ENCODE peak calls at places on chromosomes 2 and 18, in four cellular contexts. T is A549, K is K562, Q is GM12878. X is an unnamed sample.

GRCh38 chr18:30985753-30986152 is 56.8 kb downstream of the DSC3 start:
- DNase-seq in T (no peak), Q (no peak), K (no peak), X (no peak)

GRCh38 chr18:2547477-2548087 is 23.7 kb downstream of the METTL4 start:
- DNase-seq in T (peak), Q (peak), K (peak), X (peak)

GRCh38 chr2:230849633-230850357 is 14.9 kb upstream of the ITM2C start:
- DNase-seq in Q (no peak), T (peak), K (peak), X (no peak)

GRCh38 chr2:126673215-126673614 is 17.3 kb downstream of the GYPC start:
- DNase-seq in Q (no peak), K (no peak), T (no peak), X (no peak)

GRCh38 chr2:228469721-228470120 is 288.2 kb upstream of the SPHKAP start:
- DNase-seq in T (no peak), K (no peak), Q (no peak), X (no peak)

GRCh38 chr2:165016772-165017411 is 61.6 kb upstream of the SLC38A11 start:
- DNase-seq in Q (no peak), T (peak), K (no peak), X (peak)

GRCh38 chr2:6213056-6213780 is 521.0 kb downstream of the SOX11 start:
- DNase-seq in T (no peak), Q (no peak), K (no peak), X (no peak)

GRCh38 chr2:56185582-56186046 is 1.8 kb downstream of the CCDC85A start:
- DNase-seq in Q (no peak), T (peak), K (no peak), X (no peak)

GRCh38 chr2:21676676-21677075 is 552.9 kb downstream of the TDRD15 start:
- DNase-seq in K (no peak), T (no peak), Q (no peak), X (peak)

GRCh38 chr2:102439065-102439695 is 16.2 kb downstream of the IL18RAP start:
- DNase-seq in Q (no peak), K (no peak), T (peak), X (peak)

DNA sequence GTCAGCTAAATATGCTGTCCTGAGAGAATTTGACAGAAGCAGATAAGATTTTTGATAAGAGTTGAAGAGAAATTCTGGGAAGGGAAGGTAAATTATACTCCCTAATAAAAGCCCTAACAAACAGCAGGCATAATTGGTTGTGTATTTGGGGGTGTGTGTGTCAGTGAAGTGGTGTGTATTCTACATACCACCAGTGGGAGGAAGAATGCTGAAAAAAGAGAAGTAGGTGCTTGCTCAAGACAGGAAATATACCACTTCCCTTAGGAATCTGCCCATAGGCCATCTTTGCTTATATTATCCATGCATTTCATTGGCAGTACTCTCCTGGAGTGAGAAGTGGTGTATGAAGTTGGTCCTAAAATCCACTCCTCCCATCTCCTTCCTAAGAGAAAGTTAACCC is 76.2 kb downstream of the FMNL2 start:
- DNase-seq in T (no peak), Q (no peak), K (no peak), X (peak)
- TF ChIP-seq ELK1 in T (no peak), Q (no peak), K (no peak), X (no peak)

GRCh38 chr18:48810805-48811204 is 140.0 kb downstream of the SMAD7 start:
- DNase-seq in T (no peak), Q (no peak), K (no peak), X (peak)

GRCh38 chr18:48805826-48806535 is 144.8 kb downstream of the SMAD7 start:
- DNase-seq in Q (no peak), T (no peak), K (no peak), X (no peak)

GRCh38 chr18:48806551-48807261 is 144.1 kb downstream of the SMAD7 start:
- DNase-seq in Q (no peak), K (peak), T (no peak), X (no peak)

GRCh38 chr18:48809365-48809764 is 141.4 kb downstream of the SMAD7 start:
- DNase-seq in K (no peak), T (no peak), Q (no peak), X (no peak)

GRCh38 chr18:48808476-48808875 is 142.3 kb downstream of the SMAD7 start:
- DNase-seq in T (no peak), Q (no peak), K (no peak), X (no peak)
- TF ChIP-seq ELK1 in T (no peak), Q (no peak), K (no peak), X (no peak)

DNA sequence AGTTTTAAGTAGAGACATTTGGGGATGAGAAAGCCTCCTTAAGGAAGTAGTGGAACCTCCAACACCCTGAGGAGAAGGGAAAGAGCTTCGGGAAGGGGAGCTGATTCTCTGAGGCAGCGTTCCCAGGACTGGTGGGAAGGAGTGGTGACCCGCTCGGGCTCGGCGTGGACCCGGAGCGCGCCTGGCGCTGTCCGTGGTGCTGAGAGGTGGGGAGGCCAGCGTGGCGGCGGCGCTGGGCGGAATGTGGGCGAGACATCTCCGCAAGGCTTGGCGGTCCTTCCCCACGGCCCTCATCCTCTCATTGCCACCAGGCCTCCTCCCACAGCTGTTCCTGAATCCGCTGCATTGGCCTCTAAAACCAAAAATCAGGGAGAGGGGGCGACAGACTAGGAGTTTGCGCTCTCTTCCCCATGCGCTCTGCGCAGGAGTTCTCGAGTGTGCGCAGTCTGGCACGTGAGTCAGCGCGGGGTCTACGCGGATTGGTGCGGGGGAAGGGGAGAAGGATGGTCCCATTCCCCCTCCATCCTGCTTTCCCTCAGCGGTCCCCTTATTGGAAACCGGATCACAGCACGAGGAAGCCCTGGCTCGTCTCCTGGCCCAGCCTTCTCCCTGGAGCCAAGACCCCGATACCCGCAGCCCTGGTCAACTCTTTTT is 857 bp downstream of the RESP18 start:
- DNase-seq in Q (no peak), T (no peak), K (peak), X (peak)
- TF ChIP-seq ELK1 in Q (no peak), T (no peak), K (no peak), X (no peak)

GRCh38 chr2:28401411-28401810 is 8.8 kb downstream of the FOSL2 start:
- DNase-seq in Q (no peak), K (no peak), T (no peak), X (no peak)
- TF ChIP-seq ELK1 in Q (no peak), K (no peak), T (no peak), X (no peak)

DNA sequence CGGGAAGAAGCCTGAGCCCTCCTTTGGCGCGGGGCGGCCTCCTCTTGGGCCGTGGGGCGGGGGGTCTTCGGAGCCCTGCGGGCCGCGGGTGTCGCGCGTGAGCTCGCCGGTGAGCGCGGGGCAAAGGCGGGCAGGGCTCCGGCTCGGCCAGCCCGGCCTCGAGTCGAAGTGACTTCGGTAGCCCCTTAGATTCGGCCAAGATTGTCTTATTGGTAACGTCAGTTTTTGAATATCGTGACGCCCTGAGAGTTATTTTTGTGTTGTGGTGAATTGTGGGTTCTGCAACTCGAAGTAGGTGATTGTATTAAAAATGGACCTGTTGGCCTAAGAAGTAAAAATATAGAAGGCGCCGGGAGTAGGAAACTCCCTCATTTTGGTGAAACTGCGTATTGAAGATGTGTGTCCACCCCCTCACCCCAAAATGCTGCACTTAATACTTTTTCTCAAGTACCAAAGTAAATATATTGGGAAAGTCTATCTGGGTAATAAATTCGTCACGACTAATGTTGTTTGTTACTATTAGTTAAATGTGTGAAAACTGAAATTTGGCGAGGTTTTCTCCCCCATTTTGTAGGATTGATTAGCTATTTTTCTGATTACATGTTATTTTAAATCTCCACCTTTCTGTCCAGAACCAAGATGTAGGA is 746 bp downstream of the MARCHF7 start:
- DNase-seq in K (no peak), Q (no peak), T (peak), X (no peak)
- TF ChIP-seq ELK1 in K (no peak), Q (no peak), T (no peak), X (no peak)

DNA sequence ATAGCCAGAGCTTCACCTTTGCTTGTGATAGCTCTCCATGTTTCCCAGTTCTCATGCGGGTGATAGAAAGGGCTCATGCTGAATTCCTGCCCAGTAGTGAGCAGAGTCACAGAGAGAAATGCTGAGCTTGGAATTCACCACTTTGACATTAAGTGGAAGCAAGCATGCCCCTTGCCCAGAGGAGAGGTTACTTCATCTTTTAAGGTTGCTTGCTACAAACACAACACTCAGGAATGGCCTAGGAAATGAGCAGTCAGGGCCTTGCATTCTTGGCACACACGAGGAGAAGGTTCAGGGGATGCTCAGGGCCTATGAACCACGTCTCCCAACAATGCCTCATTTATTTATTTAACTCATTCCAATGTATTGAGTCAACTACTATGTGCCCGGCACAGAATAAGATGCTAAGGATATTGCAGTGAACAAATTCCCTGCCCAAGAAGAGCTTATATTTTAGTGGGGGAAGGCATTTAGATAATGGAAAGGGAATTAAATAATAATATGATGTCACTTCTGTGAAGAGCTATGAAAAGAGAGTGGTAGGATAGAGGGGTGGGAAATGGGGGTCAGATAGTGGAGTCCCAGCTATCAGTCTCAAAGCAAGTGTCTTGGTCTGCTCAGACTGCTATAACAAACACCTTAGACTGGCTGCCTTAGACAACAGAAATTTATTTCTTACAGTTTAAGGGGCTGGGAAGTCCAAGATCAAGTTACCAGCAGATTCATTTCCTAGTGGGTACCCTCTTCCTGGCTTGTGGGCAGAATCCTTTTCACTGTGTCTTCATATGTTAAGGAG is 42.1 kb downstream of the DDX18 start:
- DNase-seq in T (peak), Q (no peak), K (no peak), X (peak)
- TF ChIP-seq ELK1 in T (no peak), Q (no peak), K (no peak), X (no peak)

GRCh38 chr2:138919336-138919735 is 139.1 kb upstream of the NXPH2 start:
- DNase-seq in Q (no peak), K (no peak), T (no peak), X (no peak)

GRCh38 chr2:138922973-138923563 is 142.9 kb upstream of the NXPH2 start:
- DNase-seq in K (no peak), T (peak), Q (no peak), X (no peak)
- TF ChIP-seq ELK1 in K (no peak), T (no peak), Q (no peak), X (no peak)

GRCh38 chr2:78408795-78409118 is 616.7 kb upstream of the REG3G start:
- DNase-seq in Q (no peak), T (no peak), K (no peak), X (no peak)
- TF ChIP-seq ELK1 in Q (no peak), T (no peak), K (no peak), X (no peak)

DNA sequence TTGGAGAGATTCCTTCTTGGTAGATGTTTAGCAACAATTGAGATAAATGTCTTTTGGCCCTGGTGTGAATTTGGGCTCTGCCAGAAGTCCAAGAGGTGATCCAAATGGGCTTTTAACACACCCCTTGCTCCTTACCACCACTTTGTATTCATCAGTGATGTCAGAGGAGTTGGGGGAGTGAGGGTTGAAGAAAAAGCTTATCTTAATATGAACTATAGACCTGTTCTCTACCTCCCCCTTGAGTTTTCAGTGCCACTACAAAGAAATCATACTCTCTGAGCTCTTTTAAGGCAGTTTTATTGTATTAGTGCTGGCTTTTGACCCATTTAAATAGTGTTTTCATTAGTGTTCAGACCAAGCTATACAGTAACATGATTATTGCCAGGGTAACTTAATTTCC is 229.1 kb downstream of the PHLPP1 start:
- DNase-seq in T (peak), Q (no peak), K (no peak), X (no peak)
- TF ChIP-seq ELK1 in T (no peak), Q (no peak), K (no peak), X (no peak)